ENCODE peak calls at places on chromosomes 13 and 19, in four cellular contexts. W, P, B and S are unnamed samples.

GRCh38 chr19:38557205-38557799 is 60.5 kb downstream of the MAP4K1 start:
- DNase-seq in W (no peak), P (no peak), B (no peak), S (no peak)

GRCh38 chr13:63731896-63732295 is 2316.2 kb upstream of the PCDH20 start:
- DNase-seq in W (no peak), P (no peak), B (no peak), S (no peak)

GRCh38 chr13:74388626-74389025 is 254.4 kb upstream of the KLF12 start:
- DNase-seq in W (no peak), P (no peak), B (no peak), S (no peak)

GRCh38 chr19:720691-721160 is 12.0 kb downstream of the PALM start:
- DNase-seq in W (peak), P (no peak), B (peak), S (no peak)

GRCh38 chr13:80214521-80214941 is 126.4 kb downstream of the SPRY2 start:
- DNase-seq in W (no peak), P (no peak), B (no peak), S (peak)

GRCh38 chr13:101535192-101535746 is 82.8 kb downstream of the ITGBL1 start:
- DNase-seq in W (no peak), P (no peak), B (no peak), S (peak)

GRCh38 chr13:19268331-19268730 is 86.7 kb upstream of the TUBA3C start:
- DNase-seq in W (no peak), P (no peak), B (no peak), S (no peak)

GRCh38 chr19:13212759-13213330 is 62.6 kb downstream of the IER2 start:
- DNase-seq in W (no peak), P (peak), B (peak), S (peak)

GRCh38 chr13:103983948-103984347 is 917.7 kb upstream of the SLC10A2 start:
- DNase-seq in W (no peak), P (no peak), B (no peak), S (no peak)

GRCh38 chr19:16325671-16326400 is 1.2 kb downstream of the KLF2 start:
- DNase-seq in W (no peak), P (no peak), B (no peak), S (peak)

GRCh38 chr19:14480695-14481069 is 5.5 kb upstream of the PTGER1 start:
- DNase-seq in W (no peak), P (no peak), B (no peak), S (peak)

GRCh38 chr19:29526730-29527499 is 1.1 kb downstream of the VSTM2B start:
- DNase-seq in W (peak), P (peak), B (no peak), S (no peak)

GRCh38 chr13:108200781-108201398 is 14.4 kb downstream of the LIG4 start:
- DNase-seq in W (no peak), P (no peak), B (no peak), S (peak)

GRCh38 chr19:29014857-29015436 is 198.0 kb downstream of the UQCRFS1 start:
- DNase-seq in W (no peak), P (no peak), B (no peak), S (peak)

GRCh38 chr19:19120308-19121156 is 17.7 kb downstream of the TMEM161A start:
- DNase-seq in W (no peak), P (no peak), B (no peak), S (peak)

GRCh38 chr19:7515471-7516226 is at the start of gene ZNF358:
- DNase-seq in W (peak), P (peak), B (peak), S (peak)

GRCh38 chr13:29905845-29906244 is 55.4 kb upstream of the UBL3 start:
- DNase-seq in W (no peak), P (no peak), B (peak), S (peak)

GRCh38 chr13:109778102-109778542 is 8.3 kb downstream of the IRS2 start:
- DNase-seq in W (no peak), P (no peak), B (no peak), S (peak)

GRCh38 chr19:38808741-38809140 is 4.0 kb downstream of the LGALS4 start:
- DNase-seq in W (no peak), P (no peak), B (no peak), S (no peak)

GRCh38 chr19:17244618-17245534 is 843 bp downstream of the NR2F6 start:
- DNase-seq in W (no peak), P (no peak), B (no peak), S (no peak)

GRCh38 chr19:17777840-17778620 is 16.9 kb upstream of the B3GNT3 start:
- DNase-seq in W (peak), P (peak), B (no peak), S (peak)

GRCh38 chr19:33376423-33376822 is 2.9 kb downstream of the CEBPG start:
- DNase-seq in W (no peak), P (no peak), B (no peak), S (peak)

GRCh38 chr13:113845055-113845454 is 18.8 kb downstream of the GAS6 start:
- DNase-seq in W (no peak), P (no peak), B (no peak), S (no peak)

GRCh38 chr19:18450021-18450933 is 12.3 kb upstream of the ISYNA1 start:
- DNase-seq in W (no peak), P (no peak), B (no peak), S (no peak)

GRCh38 chr13:74586839-74587238 is 452.6 kb upstream of the KLF12 start:
- DNase-seq in W (no peak), P (no peak), B (no peak), S (no peak)

GRCh38 chr19:58274771-58275199 is 4.0 kb upstream of the ZNF8 start:
- DNase-seq in W (peak), P (no peak), B (peak), S (peak)